ENCODE peak calls at places on chromosome 4, in nine cellular contexts. One of them, this sample, is unnamed.

GRCh38 chr4:171101845-171102244 is 711.4 kb upstream of the GALNTL6 start:
- DNase-seq in tibial nerve: no peak
- DNase-seq in H1: no peak
- DNase-seq in A549: no peak
- DNase-seq in stomach: no peak
- DNase-seq in sigmoid colon: no peak
- DNase-seq in GM12878: no peak
- DNase-seq in ovary: no peak
- DNase-seq in suprapubic skin: no peak
- DNase-seq in this sample: no peak

GRCh38 chr4:41594439-41594838 is 56.5 kb downstream of the LIMCH1 start:
- DNase-seq in suprapubic skin: no peak
- DNase-seq in tibial nerve: peak
- DNase-seq in stomach: no peak
- DNase-seq in GM12878: no peak
- DNase-seq in ovary: no peak
- DNase-seq in sigmoid colon: peak
- DNase-seq in A549: no peak
- DNase-seq in H1: no peak
- DNase-seq in this sample: no peak

GRCh38 chr4:5824635-5825034 is 68.3 kb downstream of the CRMP1 start:
- DNase-seq in stomach: no peak
- DNase-seq in A549: peak
- DNase-seq in suprapubic skin: no peak
- DNase-seq in H1: no peak
- DNase-seq in ovary: no peak
- DNase-seq in sigmoid colon: no peak
- DNase-seq in GM12878: no peak
- DNase-seq in tibial nerve: no peak
- DNase-seq in this sample: peak

GRCh38 chr4:10051536-10052135 is 30.3 kb upstream of the SLC2A9 start:
- DNase-seq in stomach: no peak
- DNase-seq in A549: no peak
- DNase-seq in sigmoid colon: no peak
- DNase-seq in GM12878: no peak
- DNase-seq in ovary: no peak
- DNase-seq in H1: no peak
- DNase-seq in tibial nerve: no peak
- DNase-seq in suprapubic skin: no peak
- DNase-seq in this sample: no peak

GRCh38 chr4:84956014-84956413 is 10.5 kb downstream of the WDFY3 start:
- DNase-seq in ovary: no peak
- DNase-seq in GM12878: no peak
- DNase-seq in tibial nerve: no peak
- DNase-seq in H1: no peak
- DNase-seq in sigmoid colon: no peak
- DNase-seq in stomach: no peak
- DNase-seq in A549: no peak
- DNase-seq in suprapubic skin: no peak
- DNase-seq in this sample: no peak

GRCh38 chr4:81052119-81053068 is 21.9 kb downstream of the BMP3 start:
- DNase-seq in tibial nerve: peak
- DNase-seq in H1: peak
- DNase-seq in sigmoid colon: peak
- DNase-seq in suprapubic skin: no peak
- DNase-seq in GM12878: peak
- DNase-seq in ovary: peak
- DNase-seq in stomach: peak
- DNase-seq in A549: no peak
- DNase-seq in this sample: peak

GRCh38 chr4:82431026-82431745 is 796 bp downstream of the ENOPH1 start:
- DNase-seq in tibial nerve: no peak
- DNase-seq in GM12878: no peak
- DNase-seq in A549: no peak
- DNase-seq in stomach: peak
- DNase-seq in suprapubic skin: no peak
- DNase-seq in H1: no peak
- DNase-seq in ovary: peak
- DNase-seq in sigmoid colon: no peak
- DNase-seq in this sample: no peak

GRCh38 chr4:185286571-185286970 is 77.2 kb downstream of the SNX25 start:
- DNase-seq in A549: no peak
- DNase-seq in H1: no peak
- DNase-seq in tibial nerve: no peak
- DNase-seq in suprapubic skin: no peak
- DNase-seq in stomach: no peak
- DNase-seq in ovary: no peak
- DNase-seq in GM12878: no peak
- DNase-seq in sigmoid colon: no peak
- DNase-seq in this sample: no peak

GRCh38 chr4:22462693-22463092 is 53.2 kb downstream of the ADGRA3 start:
- DNase-seq in sigmoid colon: no peak
- DNase-seq in H1: no peak
- DNase-seq in tibial nerve: no peak
- DNase-seq in GM12878: no peak
- DNase-seq in ovary: no peak
- DNase-seq in A549: no peak
- DNase-seq in suprapubic skin: no peak
- DNase-seq in stomach: no peak
- DNase-seq in this sample: no peak

GRCh38 chr4:186719925-186720694 is 3.5 kb downstream of the FAT1 start:
- DNase-seq in suprapubic skin: no peak
- DNase-seq in A549: no peak
- DNase-seq in ovary: no peak
- DNase-seq in sigmoid colon: no peak
- DNase-seq in GM12878: no peak
- DNase-seq in stomach: no peak
- DNase-seq in tibial nerve: no peak
- DNase-seq in H1: no peak
- DNase-seq in this sample: no peak

GRCh38 chr4:135194477-135194876 is 992.9 kb upstream of the PABPC4L start:
- DNase-seq in H1: no peak
- DNase-seq in suprapubic skin: no peak
- DNase-seq in stomach: no peak
- DNase-seq in A549: no peak
- DNase-seq in GM12878: no peak
- DNase-seq in ovary: no peak
- DNase-seq in sigmoid colon: no peak
- DNase-seq in tibial nerve: no peak
- DNase-seq in this sample: no peak

GRCh38 chr4:44446191-44446590 is 2.4 kb downstream of the KCTD8 start:
- DNase-seq in stomach: no peak
- DNase-seq in suprapubic skin: no peak
- DNase-seq in GM12878: no peak
- DNase-seq in ovary: no peak
- DNase-seq in sigmoid colon: no peak
- DNase-seq in tibial nerve: no peak
- DNase-seq in H1: no peak
- DNase-seq in A549: no peak
- DNase-seq in this sample: no peak

GRCh38 chr4:81604683-81605082 is 133.0 kb upstream of the RASGEF1B start:
- DNase-seq in GM12878: no peak
- DNase-seq in A549: no peak
- DNase-seq in tibial nerve: no peak
- DNase-seq in stomach: no peak
- DNase-seq in sigmoid colon: no peak
- DNase-seq in suprapubic skin: no peak
- DNase-seq in H1: no peak
- DNase-seq in ovary: no peak
- DNase-seq in this sample: no peak

GRCh38 chr4:25457053-25457715 is 80.1 kb downstream of the ANAPC4 start:
- DNase-seq in tibial nerve: no peak
- DNase-seq in A549: no peak
- DNase-seq in sigmoid colon: no peak
- DNase-seq in suprapubic skin: no peak
- DNase-seq in ovary: no peak
- DNase-seq in GM12878: no peak
- DNase-seq in stomach: no peak
- DNase-seq in H1: no peak
- DNase-seq in this sample: no peak
- H3K27ac ChIP-seq in tibial nerve: no peak
- H3K27ac ChIP-seq in A549: no peak
- H3K27ac ChIP-seq in sigmoid colon: no peak
- H3K27ac ChIP-seq in suprapubic skin: no peak
- H3K27ac ChIP-seq in ovary: no peak
- H3K27ac ChIP-seq in GM12878: no peak
- H3K27ac ChIP-seq in stomach: no peak
- H3K27ac ChIP-seq in H1: no peak
- H3K27ac ChIP-seq in this sample: no peak

DNA sequence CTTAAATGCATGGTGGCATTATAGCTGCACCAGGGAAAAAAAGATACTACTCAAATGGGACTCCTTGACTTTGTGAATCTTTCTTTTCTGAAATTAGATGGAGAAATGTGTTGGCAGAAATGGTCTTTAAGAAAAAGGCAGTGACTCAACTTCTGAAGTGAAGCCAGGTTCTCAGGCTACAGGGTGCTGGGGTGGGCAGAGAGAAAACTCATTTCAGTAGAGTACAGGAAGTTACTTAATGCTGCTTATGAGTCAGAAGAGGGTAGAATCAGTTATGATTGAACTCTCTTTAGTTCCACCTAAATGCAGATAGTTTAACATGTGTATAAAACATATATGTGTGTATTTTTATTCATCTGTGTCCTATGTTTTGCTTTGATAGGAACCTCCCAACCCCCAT is 92.2 kb upstream of the TNIP3 start:
- DNase-seq in A549: no peak
- DNase-seq in sigmoid colon: no peak
- DNase-seq in suprapubic skin: no peak
- DNase-seq in stomach: no peak
- DNase-seq in GM12878: peak
- DNase-seq in tibial nerve: no peak
- DNase-seq in H1: no peak
- DNase-seq in ovary: no peak
- DNase-seq in this sample: no peak
- TF ChIP-seq EP300 in A549: no peak
- TF ChIP-seq EP300 in sigmoid colon: no peak
- TF ChIP-seq EP300 in suprapubic skin: no peak
- TF ChIP-seq EP300 in stomach: no peak
- TF ChIP-seq EP300 in GM12878: peak
- TF ChIP-seq EP300 in tibial nerve: no peak
- TF ChIP-seq EP300 in H1: no peak
- TF ChIP-seq EP300 in ovary: no peak
- TF ChIP-seq EP300 in this sample: no peak

DNA sequence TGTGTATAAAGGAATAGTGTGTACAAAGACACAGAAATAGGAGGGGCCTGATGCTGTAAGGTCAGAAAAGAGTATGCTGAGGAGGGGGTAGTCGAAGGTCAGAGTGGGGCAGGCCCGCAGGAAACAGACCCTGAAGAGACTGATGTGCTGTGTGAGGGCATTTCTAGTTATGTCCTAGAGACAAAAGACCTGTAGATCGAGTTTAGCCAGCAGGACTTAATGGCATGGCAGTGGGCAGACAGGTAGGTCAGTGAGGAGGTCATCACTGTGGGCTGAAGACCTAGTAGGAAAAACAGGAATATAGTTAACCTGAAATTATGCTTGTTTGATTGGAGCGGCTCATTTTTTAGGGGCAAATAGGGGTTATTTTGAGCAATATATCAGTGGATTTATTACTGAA is 57.1 kb downstream of the KIAA0232 start:
- DNase-seq in H1: no peak
- DNase-seq in sigmoid colon: no peak
- DNase-seq in stomach: no peak
- DNase-seq in suprapubic skin: no peak
- DNase-seq in tibial nerve: no peak
- DNase-seq in ovary: no peak
- DNase-seq in A549: no peak
- DNase-seq in GM12878: no peak
- DNase-seq in this sample: no peak
- H3K27ac ChIP-seq in H1: no peak
- H3K27ac ChIP-seq in sigmoid colon: peak
- H3K27ac ChIP-seq in stomach: no peak
- H3K27ac ChIP-seq in suprapubic skin: no peak
- H3K27ac ChIP-seq in tibial nerve: no peak
- H3K27ac ChIP-seq in ovary: no peak
- H3K27ac ChIP-seq in A549: no peak
- H3K27ac ChIP-seq in GM12878: no peak
- H3K27ac ChIP-seq in this sample: peak

DNA sequence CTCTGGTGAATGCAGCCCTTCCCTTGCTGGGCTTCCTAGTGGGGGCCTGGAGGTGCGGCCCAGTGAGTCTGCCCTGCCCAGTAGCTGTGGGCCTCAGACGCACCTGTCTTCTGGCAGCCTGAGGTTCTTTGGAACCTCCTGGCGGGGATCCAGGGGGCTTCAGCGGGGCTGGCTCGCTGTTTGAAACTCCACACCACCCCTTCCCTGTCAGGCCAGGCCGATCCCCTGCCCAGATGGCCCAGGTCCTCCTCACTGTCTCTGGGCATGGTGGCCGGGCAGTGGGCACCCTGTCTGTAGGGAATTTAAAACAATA is 10.7 kb upstream of the NKX1-1 start:
- DNase-seq in ovary: no peak
- DNase-seq in suprapubic skin: no peak
- DNase-seq in GM12878: no peak
- DNase-seq in A549: no peak
- DNase-seq in tibial nerve: no peak
- DNase-seq in sigmoid colon: peak
- DNase-seq in H1: no peak
- DNase-seq in stomach: peak
- DNase-seq in this sample: no peak
- TF ChIP-seq EP300 in ovary: no peak
- TF ChIP-seq EP300 in suprapubic skin: no peak
- TF ChIP-seq EP300 in GM12878: no peak
- TF ChIP-seq EP300 in A549: no peak
- TF ChIP-seq EP300 in tibial nerve: no peak
- TF ChIP-seq EP300 in sigmoid colon: no peak
- TF ChIP-seq EP300 in H1: no peak
- TF ChIP-seq EP300 in stomach: no peak
- TF ChIP-seq EP300 in this sample: no peak

GRCh38 chr4:119082661-119083060 is 53.0 kb upstream of the MYOZ2 start:
- DNase-seq in suprapubic skin: no peak
- DNase-seq in stomach: no peak
- DNase-seq in H1: no peak
- DNase-seq in ovary: no peak
- DNase-seq in A549: no peak
- DNase-seq in sigmoid colon: no peak
- DNase-seq in GM12878: no peak
- DNase-seq in tibial nerve: no peak
- DNase-seq in this sample: no peak
- H3K27ac ChIP-seq in suprapubic skin: no peak
- H3K27ac ChIP-seq in stomach: no peak
- H3K27ac ChIP-seq in H1: no peak
- H3K27ac ChIP-seq in ovary: no peak
- H3K27ac ChIP-seq in A549: peak
- H3K27ac ChIP-seq in sigmoid colon: no peak
- H3K27ac ChIP-seq in GM12878: no peak
- H3K27ac ChIP-seq in tibial nerve: no peak
- H3K27ac ChIP-seq in this sample: no peak

This sample was measured in HepG2.